ENCODE peak calls at places on chromosomes 1 and 21, in six cellular contexts. F is IMR-90, U is H9, T is mesenchymal stem cell, M is H1, R is mesendoderm. N is an unnamed sample.

GRCh38 chr1:244248426-244248825 is 197.3 kb downstream of the ZBTB18 start:
- DNase-seq in F (no peak), U (no peak), T (no peak), M (no peak), R (no peak), N (no peak)

GRCh38 chr21:41631564-41632461 is 123.9 kb upstream of the TMPRSS2 start:
- DNase-seq in F (no peak), U (no peak), T (no peak), M (no peak), R (no peak), N (no peak)

GRCh38 chr1:60995093-60995492 is 87.3 kb upstream of the NFIA start:
- DNase-seq in F (no peak), U (no peak), T (no peak), M (no peak), R (no peak), N (no peak)

GRCh38 chr1:93446837-93447451 is 974 bp upstream of the FNBP1L start:
- DNase-seq in F (no peak), U (no peak), T (no peak), M (no peak), R (no peak), N (no peak)

GRCh38 chr1:156115514-156116374 is 1.2 kb downstream of the LMNA start:
- DNase-seq in F (peak; percentile 65), U (peak; percentile 68), T (peak; percentile 69), M (no peak), R (peak; percentile 81), N (no peak)

GRCh38 chr1:95035536-95035935 is 37.2 kb downstream of the ALG14 start:
- DNase-seq in F (peak; percentile 97), U (no peak), T (peak; percentile 89), M (no peak), R (no peak), N (no peak)

GRCh38 chr1:111280267-111280666 is 10.4 kb upstream of the CHIA start:
- DNase-seq in F (no peak), U (no peak), T (no peak), M (no peak), R (no peak), N (no peak)

GRCh38 chr1:243842154-243842553 is 7.9 kb downstream of the AKT3 start:
- DNase-seq in F (no peak), U (no peak), T (peak; percentile 48), M (no peak), R (no peak), N (no peak)

GRCh38 chr1:212670301-212670700 is 29.3 kb downstream of the BATF3 start:
- DNase-seq in F (no peak), U (no peak), T (no peak), M (no peak), R (no peak), N (no peak)

GRCh38 chr1:145706282-145706681 is 886 bp downstream of the PDZK1 start:
- DNase-seq in F (peak; percentile 59), U (no peak), T (no peak), M (no peak), R (no peak), N (no peak)

GRCh38 chr1:67793562-67793961 is 39.7 kb downstream of the GNG12 start:
- DNase-seq in F (peak; percentile 63), U (no peak), T (peak; percentile 67), M (no peak), R (no peak), N (no peak)

GRCh38 chr21:21963911-21964310 is 965.7 kb downstream of the NCAM2 start:
- DNase-seq in F (no peak), U (no peak), T (no peak), M (no peak), R (no peak), N (no peak)

GRCh38 chr21:21971384-21971783 is 973.2 kb downstream of the NCAM2 start:
- DNase-seq in F (no peak), U (no peak), T (no peak), M (no peak), R (no peak), N (no peak)

GRCh38 chr21:21973806-21974205 is 975.6 kb downstream of the NCAM2 start:
- DNase-seq in F (no peak), U (peak; percentile 45), T (peak; percentile 0), M (peak; percentile 17), R (peak; percentile 79), N (peak; percentile 1)

GRCh38 chr21:21968810-21969588 is 970.8 kb downstream of the NCAM2 start:
- DNase-seq in F (no peak), U (no peak), T (no peak), M (no peak), R (peak; percentile 47), N (no peak)
- H2BK15ac ChIP-seq in F (no peak overlapping the region), U (no peak overlapping the region), T (no peak overlapping the region), M (no peak overlapping the region), R (no peak overlapping the region), N (no peak overlapping the region)

DNA sequence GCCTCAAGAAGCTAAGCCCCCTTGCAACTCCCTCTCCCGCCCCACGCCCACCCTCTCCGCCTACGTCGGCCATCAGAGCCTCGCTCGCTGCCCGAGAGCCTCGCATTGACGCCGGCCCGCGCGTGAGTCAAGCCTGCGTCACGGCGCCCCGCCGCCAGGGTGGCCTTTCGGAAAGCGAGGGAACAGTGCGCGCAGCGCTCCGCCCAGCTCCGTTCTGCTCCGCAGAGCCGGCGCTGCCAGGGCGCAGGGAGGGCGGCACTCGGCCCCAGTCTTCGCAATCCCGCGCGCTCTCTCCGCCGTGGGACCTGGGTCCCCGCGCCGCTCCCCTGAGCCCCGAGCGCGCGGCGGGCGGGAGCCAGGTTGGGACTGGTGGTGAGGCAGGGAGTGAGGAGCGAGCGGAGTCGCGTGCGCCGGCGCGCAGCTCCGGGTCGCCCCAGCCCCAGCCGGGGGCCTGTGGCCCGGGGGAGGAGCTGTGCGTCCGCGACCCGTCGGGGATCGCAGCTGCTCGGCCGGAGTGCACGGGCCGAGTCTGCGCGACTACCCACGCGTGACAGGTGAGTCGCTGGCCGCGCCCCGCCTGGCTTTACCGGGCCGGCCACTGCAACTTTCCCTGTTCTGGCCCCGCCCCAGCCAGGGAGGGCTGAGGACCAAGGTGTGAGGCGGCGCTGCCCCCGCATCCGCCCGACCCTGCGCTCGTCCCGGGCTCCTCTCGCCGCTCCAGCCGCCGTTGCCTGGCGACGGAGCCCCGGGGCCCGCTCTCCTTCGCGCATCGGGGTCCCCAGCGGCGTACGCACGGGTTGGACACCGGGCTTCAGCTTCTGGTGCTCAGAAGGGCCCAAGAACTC is at the start of gene SLC6A17:
- DNase-seq in F (peak; percentile 68), U (peak; percentile 61), T (peak; percentile 30), M (no peak), R (peak; percentile 39), N (peak; percentile 45)
- H2BK15ac ChIP-seq in F (no peak within 1 kb of the TSS), U (no peak within 1 kb of the TSS), T (no peak within 1 kb of the TSS), M (no peak within 1 kb of the TSS), R (no peak within 1 kb of the TSS), N (no peak within 1 kb of the TSS)

DNA sequence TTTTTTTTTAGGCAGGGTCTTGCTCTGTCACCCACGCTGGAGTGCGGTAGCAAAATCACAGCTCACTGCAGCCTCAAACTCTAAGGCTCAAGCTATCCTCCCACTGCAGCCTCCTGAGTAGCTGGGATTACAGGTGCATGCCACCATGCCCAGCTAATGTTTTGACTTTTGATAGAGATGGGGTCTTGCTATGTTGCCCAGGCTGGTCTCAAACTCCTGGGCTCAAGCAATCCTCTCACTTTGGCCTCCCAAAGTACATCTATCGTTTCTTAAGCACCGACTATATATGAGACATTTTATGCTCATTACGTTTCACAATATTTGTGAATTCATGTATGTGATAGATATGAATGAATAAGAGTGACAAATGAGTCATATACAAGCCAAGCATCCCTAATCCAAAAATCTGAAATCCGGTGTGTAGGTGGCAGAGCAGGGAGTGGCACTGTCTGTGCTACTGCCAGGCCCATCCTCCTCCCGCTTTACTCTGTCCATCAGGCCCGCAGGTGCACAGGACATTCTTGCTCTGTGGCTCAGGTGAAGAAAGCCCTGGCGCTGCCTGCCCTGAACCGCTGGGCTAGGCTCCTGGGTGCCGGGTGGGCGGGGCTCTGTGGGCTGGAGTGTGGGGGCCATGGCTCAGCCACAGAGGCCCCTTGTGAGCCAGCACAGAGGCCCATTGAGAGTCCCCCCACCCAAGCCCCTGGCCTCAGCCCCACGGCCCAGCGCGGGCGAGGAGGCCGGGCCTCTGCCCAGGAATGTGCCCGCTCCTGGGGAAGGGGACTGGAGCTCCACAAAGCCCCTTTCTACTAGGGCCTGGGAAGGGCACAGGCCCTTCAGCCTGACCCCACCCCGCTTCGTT is 45.3 kb downstream of the HSPG2 start:
- DNase-seq in F (no peak), U (no peak), T (no peak), M (no peak), R (no peak), N (no peak)
- H2BK15ac ChIP-seq in F (no peak overlapping the region), U (no peak overlapping the region), T (no peak overlapping the region), M (no peak overlapping the region), R (no peak overlapping the region), N (no peak overlapping the region)

GRCh38 chr1:203217139-203217621 is 12.3 kb downstream of the CHIT1 start:
- DNase-seq in F (no peak), U (peak; percentile 66), T (no peak), M (no peak), R (peak; percentile 40), N (no peak)

GRCh38 chr1:203223012-203223775 is 6.3 kb downstream of the CHIT1 start:
- DNase-seq in F (no peak), U (no peak), T (no peak), M (no peak), R (no peak), N (no peak)

GRCh38 chr1:203219171-203219570 is 10.3 kb downstream of the CHIT1 start:
- DNase-seq in F (no peak), U (peak; percentile 10), T (no peak), M (no peak), R (no peak), N (no peak)

GRCh38 chr1:203217668-203218067 is 11.8 kb downstream of the CHIT1 start:
- DNase-seq in F (no peak), U (peak; percentile 64), T (no peak), M (no peak), R (no peak), N (no peak)

DNA sequence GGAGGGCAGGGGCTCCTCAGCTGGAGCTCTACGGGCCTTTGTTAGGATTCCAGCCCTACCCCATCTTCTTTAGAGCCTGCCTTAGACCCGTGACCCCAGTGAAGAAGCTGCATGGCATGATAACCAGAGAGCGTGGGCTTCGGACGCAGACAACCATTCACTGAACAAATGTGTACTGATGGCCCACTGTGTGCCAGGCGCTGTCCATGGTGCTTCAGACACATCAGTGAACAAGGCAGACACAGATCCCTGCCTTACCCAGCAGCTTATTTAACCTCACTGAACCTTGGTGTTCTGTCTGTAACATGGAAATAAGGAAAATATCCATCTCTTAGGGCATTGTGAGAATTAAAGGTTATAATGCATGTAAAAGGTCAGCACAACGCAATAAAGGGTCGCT is 9.5 kb downstream of the CHIT1 start:
- DNase-seq in F (no peak), U (peak; percentile 35), T (no peak), M (no peak), R (peak; percentile 39), N (peak; percentile 29)
- H2BK15ac ChIP-seq in F (no peak overlapping the region), U (no peak overlapping the region), T (no peak overlapping the region), M (no peak overlapping the region), R (no peak overlapping the region), N (no peak overlapping the region)

GRCh38 chr1:44019398-44020044 is 11.7 kb downstream of the SLC6A9 start:
- DNase-seq in F (no peak), U (no peak), T (no peak), M (no peak), R (no peak), N (peak; percentile 49)

GRCh38 chr1:44015206-44015605 is 16.1 kb downstream of the SLC6A9 start:
- DNase-seq in F (no peak), U (no peak), T (no peak), M (no peak), R (no peak), N (no peak)

GRCh38 chr1:44016081-44016874 is 15.0 kb downstream of the SLC6A9 start:
- DNase-seq in F (no peak), U (no peak), T (no peak), M (no peak), R (no peak), N (no peak)

GRCh38 chr1:44014365-44015104 is 16.7 kb downstream of the SLC6A9 start:
- DNase-seq in F (no peak), U (no peak), T (no peak), M (no peak), R (no peak), N (no peak)

GRCh38 chr1:44016875-44017400 is 14.3 kb downstream of the SLC6A9 start:
- DNase-seq in F (no peak), U (no peak), T (no peak), M (no peak), R (no peak), N (no peak)
- H2BK15ac ChIP-seq in F (no peak overlapping the region), U (no peak overlapping the region), T (peak overlapping the region; percentile 23), M (no peak overlapping the region), R (no peak overlapping the region), N (peak overlapping the region; percentile 6)